ENCODE peak calls at places on chromosomes 7 and 10, in eight cellular contexts. C is retinal pigment epithelial cell, E is A549, K is adrenal gland, Y is BJ, R is prostate gland, V is neural crest cell, T is AG10803. S is an unnamed sample.

GRCh38 chr10:125534515-125534914 is 148.4 kb downstream of the TEX36 start:
- DNase-seq in T (no peak), E (no peak), C (no peak), V (no peak), R (no peak), K (no peak), Y (no peak), S (no peak)

GRCh38 chr10:58608356-58608755 is 95.7 kb downstream of the BICC1 start:
- DNase-seq in T (peak), V (no peak), R (no peak), E (no peak), Y (no peak), K (no peak), C (no peak), S (no peak)

GRCh38 chr10:3654496-3654895 is 130.5 kb downstream of the KLF6 start:
- DNase-seq in R (no peak), K (no peak), C (no peak), T (peak), Y (no peak), V (no peak), E (no peak), S (no peak)

GRCh38 chr7:50467817-50468610 is 17.9 kb upstream of the FIGNL1 start:
- DNase-seq in K (peak), C (no peak), E (peak), R (peak), Y (no peak), T (peak), V (peak), S (no peak)

GRCh38 chr7:57388761-57389160 is 61.2 kb upstream of the ZNF716 start:
- DNase-seq in R (no peak), K (no peak), T (no peak), Y (no peak), C (no peak), E (no peak), V (no peak), S (no peak)

GRCh38 chr7:37216156-37216839 is 232.4 kb downstream of the ELMO1 start:
- DNase-seq in R (no peak), C (no peak), V (no peak), K (no peak), E (no peak), T (no peak), Y (no peak), S (no peak)

GRCh38 chr7:44477063-44477830 is 13.2 kb downstream of the NUDCD3 start:
- DNase-seq in Y (no peak), E (peak), V (peak), R (peak), K (peak), T (peak), C (peak), S (no peak)

GRCh38 chr10:103917326-103918052 is 495 bp downstream of the STN1 start:
- DNase-seq in R (no peak), C (no peak), Y (no peak), E (peak), V (peak), K (peak), T (no peak), S (peak)

GRCh38 chr10:120503695-120504094 is 46.7 kb downstream of the PLPP4 start:
- DNase-seq in Y (no peak), E (no peak), T (no peak), R (no peak), V (no peak), K (no peak), C (peak), S (no peak)

GRCh38 chr7:105277341-105277740 is 111.4 kb downstream of the SRPK2 start:
- DNase-seq in T (no peak), V (no peak), K (no peak), E (peak), Y (no peak), R (no peak), C (no peak), S (no peak)

GRCh38 chr10:316390-316789 is 181.1 kb downstream of the ZMYND11 start:
- DNase-seq in T (no peak), V (no peak), C (no peak), E (no peak), Y (no peak), R (no peak), K (no peak), S (no peak)

GRCh38 chr7:34491899-34492298 is 166.1 kb upstream of the NPSR1 start:
- DNase-seq in R (no peak), T (no peak), K (no peak), Y (no peak), E (no peak), C (no peak), V (no peak), S (no peak)

DNA sequence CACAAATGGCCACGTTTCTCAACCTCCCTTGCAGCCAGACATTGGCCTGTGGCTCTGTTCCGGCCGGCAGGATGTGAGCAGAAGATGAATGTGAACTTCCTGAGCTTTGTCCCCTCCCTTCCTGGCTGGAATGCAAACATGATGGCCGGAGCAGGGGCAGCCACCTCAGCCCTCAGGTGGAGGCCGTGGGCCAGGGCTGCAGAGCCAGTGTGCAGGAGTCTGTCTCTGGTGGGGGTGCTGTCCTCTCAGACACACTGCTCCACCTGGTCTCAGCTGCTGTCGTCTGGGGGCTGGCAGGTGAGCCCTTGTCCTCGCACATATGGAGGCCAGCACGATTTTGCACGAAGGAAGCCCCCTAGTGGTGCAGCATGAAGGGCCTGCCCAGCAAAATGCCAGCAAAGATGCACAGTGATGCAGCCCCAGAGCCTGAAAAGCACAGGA is 25.3 kb upstream of the PWWP2B start:
- DNase-seq in T (no peak), R (no peak), Y (no peak), C (no peak), K (no peak), E (no peak), V (no peak), S (peak)
- TF ChIP-seq CTCF in T (peak), R (no peak), Y (peak), C (peak), K (no peak), E (peak), V (peak), S (peak)

GRCh38 chr7:45574521-45575500 is 643 bp downstream of the ADCY1 start:
- DNase-seq in C (no peak), E (peak), K (peak), T (peak), R (no peak), V (peak), Y (no peak), S (no peak)
- TF ChIP-seq CTCF in C (peak), E (peak), K (no peak), T (peak), R (no peak), V (peak), Y (no peak), S (peak)

GRCh38 chr7:98826811-98827231 is 43.0 kb downstream of the TMEM130 start:
- DNase-seq in E (no peak), R (peak), Y (no peak), V (no peak), T (peak), K (peak), C (no peak), S (no peak)
- TF ChIP-seq CTCF in E (no peak), R (no peak), Y (peak), V (no peak), T (peak), K (peak), C (no peak), S (peak)

GRCh38 chr10:96585726-96586418 is 940 bp downstream of the TM9SF3 start:
- DNase-seq in C (no peak), T (peak), Y (no peak), R (peak), V (no peak), E (no peak), K (no peak), S (no peak)

GRCh38 chr10:96588060-96588554 is 1.3 kb upstream of the TM9SF3 start:
- DNase-seq in V (no peak), K (no peak), C (no peak), R (no peak), T (no peak), Y (no peak), E (no peak), S (no peak)

GRCh38 chr10:96587255-96588059 is 645 bp upstream of the TM9SF3 start:
- DNase-seq in V (no peak), C (peak), E (peak), K (peak), T (peak), Y (peak), R (peak), S (no peak)

GRCh38 chr10:96584474-96584873 is 2.3 kb downstream of the TM9SF3 start:
- DNase-seq in E (no peak), C (no peak), R (no peak), T (no peak), V (no peak), Y (no peak), K (no peak), S (no peak)

DNA sequence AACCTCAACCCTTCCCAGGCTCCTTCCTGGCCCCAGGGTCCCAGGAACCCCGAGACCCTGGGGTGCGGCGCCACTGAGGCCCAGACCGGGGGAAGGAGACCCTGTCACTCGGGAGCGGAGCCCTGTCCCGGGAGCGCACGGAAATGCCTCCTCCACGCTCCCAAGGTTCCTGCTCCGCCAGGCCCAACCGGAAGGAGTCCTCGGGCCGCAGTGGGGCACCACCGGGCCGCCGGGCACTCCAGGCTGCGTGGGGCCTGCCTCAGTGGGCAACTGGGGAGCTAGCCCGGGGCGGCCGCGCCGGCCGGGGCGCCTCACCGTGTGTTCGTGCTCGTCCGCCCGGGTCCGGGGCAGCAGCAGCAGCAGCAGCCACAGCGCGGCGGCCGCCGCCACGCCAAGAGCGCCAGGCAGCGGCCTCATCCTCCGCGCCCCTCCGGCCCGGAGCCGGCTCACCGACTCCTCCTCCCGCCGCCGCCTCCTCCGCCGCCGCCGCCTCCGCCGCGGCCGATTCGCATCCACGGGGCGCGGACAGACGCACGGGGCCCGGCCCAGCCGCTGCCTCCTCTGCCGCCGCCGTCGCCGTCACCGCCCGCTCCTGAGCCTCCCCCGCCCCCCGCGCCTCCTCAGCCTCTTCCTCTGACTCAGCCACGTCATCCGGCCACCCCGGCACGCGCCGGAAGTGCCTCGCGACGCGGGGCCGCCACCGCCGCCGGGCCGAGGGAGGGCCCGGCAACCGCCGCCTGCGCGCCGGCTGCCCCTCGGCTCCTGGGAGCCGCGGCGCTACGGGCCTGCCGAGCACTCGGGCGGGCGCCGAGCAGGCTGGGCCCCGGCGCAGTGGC is at the start of gene TM9SF3:
- DNase-seq in C (no peak), E (peak), K (peak), T (peak), Y (peak), V (peak), R (peak), S (peak)
- TF ChIP-seq CTCF in C (no peak), E (peak), K (no peak), T (no peak), Y (no peak), V (peak), R (no peak), S (no peak)

GRCh38 chr10:112558476-112559166 is 111.6 kb downstream of the VTI1A start:
- DNase-seq in V (no peak), K (no peak), R (no peak), Y (no peak), C (no peak), E (no peak), T (no peak), S (no peak)

GRCh38 chr10:112557197-112557596 is 110.2 kb downstream of the VTI1A start:
- DNase-seq in K (no peak), Y (no peak), E (no peak), R (no peak), T (no peak), V (no peak), C (no peak), S (no peak)

GRCh38 chr10:112562122-112562521 is 115.1 kb downstream of the VTI1A start:
- DNase-seq in C (no peak), V (no peak), T (no peak), K (no peak), R (no peak), E (no peak), Y (no peak), S (no peak)

GRCh38 chr10:112562803-112563663 is 116.0 kb downstream of the VTI1A start:
- DNase-seq in T (no peak), E (peak), V (no peak), K (no peak), C (no peak), Y (no peak), R (no peak), S (no peak)

DNA sequence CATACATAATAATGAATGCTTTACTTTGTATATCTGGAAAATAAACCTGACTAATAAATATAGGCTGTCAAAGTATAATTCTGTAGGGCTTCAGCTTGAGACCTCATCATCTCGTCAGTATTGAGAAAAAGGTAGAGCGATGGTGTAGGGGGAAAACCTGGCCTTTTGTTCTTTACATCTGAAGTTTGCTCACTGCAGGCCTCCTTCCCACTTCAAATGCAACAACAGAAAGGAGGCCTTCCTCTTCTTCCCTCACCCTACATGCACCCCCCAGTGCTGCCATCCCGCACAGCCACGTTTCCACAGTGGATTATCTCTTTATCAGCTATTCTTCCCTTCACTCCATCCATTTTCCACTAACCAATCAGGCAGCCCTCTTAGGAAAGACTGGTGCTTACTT is 112.3 kb downstream of the VTI1A start:
- DNase-seq in Y (no peak), V (no peak), R (no peak), E (no peak), C (no peak), K (no peak), T (no peak), S (no peak)
- TF ChIP-seq CTCF in Y (no peak), V (no peak), R (no peak), E (no peak), C (no peak), K (no peak), T (no peak), S (no peak)

GRCh38 chr7:28298870-28299484 is 113.3 kb upstream of the CREB5 start:
- DNase-seq in V (peak), E (peak), T (peak), Y (no peak), K (peak), R (peak), C (peak), S (no peak)
- TF ChIP-seq CTCF in V (peak), E (peak), T (peak), Y (peak), K (peak), R (peak), C (peak), S (peak)

GRCh38 chr10:77430530-77430929 is 207.1 kb downstream of the KCNMA1 start:
- DNase-seq in K (no peak), C (no peak), T (no peak), Y (no peak), R (no peak), V (no peak), E (no peak), S (no peak)
- TF ChIP-seq CTCF in K (no peak), C (peak), T (no peak), Y (no peak), R (no peak), V (no peak), E (no peak), S (no peak)

GRCh38 chr7:137342751-137343482 is 616 bp downstream of the PTN start:
- DNase-seq in T (no peak), Y (no peak), R (no peak), E (no peak), C (no peak), V (no peak), K (no peak), S (no peak)

GRCh38 chr7:137342340-137342739 is 1.2 kb downstream of the PTN start:
- DNase-seq in R (no peak), V (no peak), C (no peak), K (no peak), Y (no peak), E (no peak), T (no peak), S (no peak)

GRCh38 chr7:137335814-137336213 is 7.7 kb downstream of the PTN start:
- DNase-seq in E (no peak), R (no peak), K (no peak), C (no peak), V (no peak), Y (no peak), T (no peak), S (no peak)

GRCh38 chr7:137343483-137343841 is at the start of gene PTN:
- DNase-seq in E (no peak), C (no peak), T (peak), V (peak), R (peak), K (peak), Y (peak), S (no peak)

DNA sequence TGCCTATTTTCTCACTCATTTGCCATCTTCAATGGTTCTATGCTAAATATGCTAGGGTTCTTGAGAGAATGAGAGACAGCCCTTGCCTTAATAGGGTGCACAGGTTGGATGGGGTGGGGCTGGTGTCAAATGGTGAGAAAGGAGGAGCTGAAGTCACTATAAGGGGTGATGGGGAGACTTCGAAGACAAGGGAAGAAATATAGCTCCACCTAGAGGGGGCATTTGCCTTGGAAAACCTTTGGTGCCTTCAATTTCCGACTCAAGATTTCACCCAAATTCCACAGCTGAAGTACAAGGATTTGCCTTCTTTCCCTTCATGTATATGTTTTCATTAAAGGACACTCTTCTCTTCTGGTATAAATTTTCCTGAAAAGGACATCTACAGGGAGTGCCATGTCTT is 5.6 kb downstream of the PTN start:
- DNase-seq in T (no peak), E (no peak), Y (no peak), C (no peak), R (no peak), V (no peak), K (no peak), S (no peak)
- TF ChIP-seq CTCF in T (no peak), E (no peak), Y (peak), C (peak), R (no peak), V (no peak), K (no peak), S (peak)

GRCh38 chr7:55081067-55081853 is 62.4 kb downstream of the EGFR start:
- DNase-seq in T (peak), V (no peak), E (no peak), R (no peak), C (no peak), K (peak), Y (no peak), S (no peak)

GRCh38 chr7:55080000-55080629 is 61.3 kb downstream of the EGFR start:
- DNase-seq in T (no peak), V (no peak), C (no peak), K (no peak), E (no peak), Y (no peak), R (no peak), S (no peak)

GRCh38 chr7:55084307-55084706 is 65.5 kb downstream of the EGFR start:
- DNase-seq in K (no peak), C (no peak), T (no peak), R (no peak), E (no peak), V (no peak), Y (no peak), S (no peak)

GRCh38 chr7:55083206-55083605 is 64.4 kb downstream of the EGFR start:
- DNase-seq in V (no peak), C (no peak), R (no peak), K (no peak), E (no peak), T (peak), Y (no peak), S (no peak)

GRCh38 chr7:55081854-55082603 is 63.2 kb downstream of the EGFR start:
- DNase-seq in R (peak), K (peak), T (no peak), C (no peak), V (no peak), E (no peak), Y (no peak), S (no peak)
- TF ChIP-seq CTCF in R (no peak), K (no peak), T (no peak), C (no peak), V (no peak), E (no peak), Y (no peak), S (no peak)

S was measured in chondrocyte.